ENCODE peak calls at places on chromosomes 7 and 10, in seven cellular contexts. Q is right lobe of liver, A is PC-9, N is thyroid gland, Y is pancreas, I is breast epithelium, M is ovary. H is an unnamed sample.

GRCh38 chr10:114328876-114329275 is 75.4 kb downstream of the AFAP1L2 start:
- DNase-seq in Q (no peak), A (no peak), N (peak; percentile 59), Y (no peak), I (no peak), M (no peak), H (no peak)

GRCh38 chr10:123021517-123021916 is 12.7 kb downstream of the ACADSB start:
- DNase-seq in Q (no peak), A (no peak), N (no peak), Y (no peak), I (no peak), M (no peak), H (no peak)

GRCh38 chr7:25894902-25895791 is 256.9 kb upstream of the NFE2L3 start:
- DNase-seq in Q (peak; percentile 75), A (peak; percentile 24), N (peak; percentile 49), Y (peak; percentile 70), I (peak; percentile 79), M (peak; percentile 77), H (peak; percentile 90)

GRCh38 chr10:96556003-96556402 is 30.8 kb downstream of the TM9SF3 start:
- DNase-seq in Q (no peak), A (no peak), N (peak; percentile 39), Y (no peak), I (no peak), M (no peak), H (no peak)

GRCh38 chr10:28849821-28850220 is 172.5 kb downstream of the BAMBI start:
- DNase-seq in Q (no peak), A (no peak), N (no peak), Y (no peak), I (no peak), M (no peak), H (no peak)

GRCh38 chr10:131804551-131805295 is 96.1 kb upstream of the PPP2R2D start:
- DNase-seq in Q (no peak), A (no peak), N (no peak), Y (no peak), I (no peak), M (no peak), H (no peak)

GRCh38 chr10:122648599-122649428 is 50.8 kb downstream of the C10orf120 start:
- DNase-seq in Q (no peak), A (peak; percentile 37), N (peak; percentile 50), Y (peak; percentile 45), I (no peak), M (no peak), H (no peak)

GRCh38 chr7:148809856-148810255 is 74.2 kb downstream of the EZH2 start:
- DNase-seq in Q (no peak), A (no peak), N (no peak), Y (no peak), I (no peak), M (no peak), H (no peak)

GRCh38 chr7:43479042-43479441 is 103.9 kb upstream of the STK17A start:
- DNase-seq in Q (no peak), A (no peak), N (no peak), Y (no peak), I (no peak), M (no peak), H (no peak)

GRCh38 chr7:140494877-140495276 is 15.6 kb upstream of the MKRN1 start:
- DNase-seq in Q (no peak), A (no peak), N (no peak), Y (no peak), I (no peak), M (no peak), H (no peak)

GRCh38 chr7:131511774-131512535 is 44.5 kb downstream of the PODXL start:
- DNase-seq in Q (no peak), A (no peak), N (no peak), Y (no peak), I (no peak), M (no peak), H (no peak)

GRCh38 chr10:77392851-77393250 is 244.8 kb downstream of the KCNMA1 start:
- DNase-seq in Q (no peak), A (peak; percentile 81), N (no peak), Y (no peak), I (peak; percentile 65), M (no peak), H (no peak)

GRCh38 chr7:68309806-68310205 is 1288.5 kb upstream of the AUTS2 start:
- DNase-seq in Q (no peak), A (no peak), N (no peak), Y (no peak), I (no peak), M (no peak), H (no peak)

GRCh38 chr10:22712246-22712958 is 2.0 kb downstream of the PIP4K2A start:
- DNase-seq in Q (no peak), A (no peak), N (no peak), Y (no peak), I (no peak), M (no peak), H (no peak)

GRCh38 chr7:17598846-17599245 is 300.4 kb downstream of the AHR start:
- DNase-seq in Q (no peak), A (no peak), N (no peak), Y (no peak), I (no peak), M (no peak), H (no peak)

GRCh38 chr7:118870187-118870586 is 645.7 kb downstream of the ANKRD7 start:
- DNase-seq in Q (no peak), A (no peak), N (no peak), Y (no peak), I (no peak), M (no peak), H (no peak)

GRCh38 chr7:7884855-7885254 is 83.7 kb upstream of the GLCCI1 start:
- DNase-seq in Q (no peak), A (no peak), N (no peak), Y (no peak), I (no peak), M (no peak), H (no peak)

GRCh38 chr7:17774248-17774647 is 166.0 kb downstream of the SNX13 start:
- DNase-seq in Q (no peak), A (no peak), N (no peak), Y (no peak), I (no peak), M (no peak), H (no peak)

GRCh38 chr10:45470098-45471012 is 96.3 kb downstream of the ALOX5 start:
- DNase-seq in Q (peak; percentile 53), A (peak; percentile 43), N (peak; percentile 41), Y (no peak), I (no peak), M (no peak), H (no peak)

GRCh38 chr10:59805043-59805442 is 51.8 kb upstream of the MRLN start:
- DNase-seq in Q (no peak), A (peak; percentile 8), N (peak; percentile 84), Y (peak; percentile 28), I (no peak), M (no peak), H (peak; percentile 58)

DNA sequence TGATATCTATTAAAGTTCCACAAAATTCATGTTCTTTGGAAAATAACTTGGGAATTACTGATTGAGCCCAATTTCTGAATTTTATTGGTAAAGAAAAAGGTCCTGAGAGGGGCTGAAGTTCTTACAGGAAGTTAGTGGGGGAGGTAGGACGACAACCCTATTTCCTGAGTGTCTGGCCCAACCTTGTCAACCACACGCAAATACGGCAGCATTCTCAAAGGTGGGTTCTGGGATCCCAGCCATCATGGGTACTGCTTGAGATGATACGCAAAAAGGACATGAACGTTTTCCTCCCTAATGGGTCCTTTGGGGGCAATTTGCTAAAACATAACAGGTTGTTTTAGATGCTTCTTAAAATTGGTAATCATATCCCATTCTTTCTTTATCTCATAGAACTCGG is 2.7 kb upstream of the PDCD4 start:
- DNase-seq in Q (no peak), A (no peak), N (no peak), Y (no peak), I (no peak), M (no peak), H (no peak)
- H3K4me1 ChIP-seq in Q (peaks cover 26% of the 10 kb centered on the region), A (peaks cover 34% of the 10 kb centered on the region), N (peaks cover 57% of the 10 kb centered on the region), Y (peaks cover 11% of the 10 kb centered on the region), I (no peaks in the 10 kb centered on the region), M (peaks cover 7% of the 10 kb centered on the region), H (no peaks in the 10 kb centered on the region)

DNA sequence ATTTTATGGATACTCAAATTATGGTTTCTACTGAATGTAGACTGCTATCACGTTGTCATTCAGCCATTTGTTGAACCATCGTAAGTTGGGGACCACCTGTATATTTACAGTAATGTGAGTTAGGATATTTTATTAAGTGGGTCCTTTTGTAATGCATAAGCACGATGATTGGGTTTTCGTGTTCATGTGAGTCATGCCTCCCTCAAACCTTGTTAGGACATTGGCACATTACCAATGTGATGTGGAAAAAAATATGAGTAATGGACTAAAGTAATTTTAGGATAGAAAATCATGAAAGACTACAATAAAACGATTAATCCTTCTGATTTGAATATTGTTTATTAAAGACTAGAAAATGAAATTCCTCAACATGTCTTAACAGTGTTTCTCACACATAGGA is 8.7 kb downstream of the SMC3 start:
- DNase-seq in Q (no peak), A (no peak), N (no peak), Y (no peak), I (no peak), M (no peak), H (no peak)
- H3K36me3 ChIP-seq in Q (peaks cover 10% of the 10 kb centered on the region), A (peaks cover 13% of the 10 kb centered on the region), N (peaks cover 27% of the 10 kb centered on the region), Y (peaks cover 6% of the 10 kb centered on the region), I (no peaks in the 10 kb centered on the region), M (no peaks in the 10 kb centered on the region), H (peaks cover 51% of the 10 kb centered on the region)

GRCh38 chr7:133861876-133862275 is 265.3 kb upstream of the LRGUK start:
- DNase-seq in Q (no peak), A (no peak), N (no peak), Y (no peak), I (no peak), M (no peak), H (no peak)
- H3K27me3 ChIP-seq in Q (no peaks in the 10 kb centered on the region), A (no peaks in the 10 kb centered on the region), N (no peaks in the 10 kb centered on the region), Y (no peaks in the 10 kb centered on the region), I (no peaks in the 10 kb centered on the region), M (no peaks in the 10 kb centered on the region), H (no peaks in the 10 kb centered on the region)

DNA sequence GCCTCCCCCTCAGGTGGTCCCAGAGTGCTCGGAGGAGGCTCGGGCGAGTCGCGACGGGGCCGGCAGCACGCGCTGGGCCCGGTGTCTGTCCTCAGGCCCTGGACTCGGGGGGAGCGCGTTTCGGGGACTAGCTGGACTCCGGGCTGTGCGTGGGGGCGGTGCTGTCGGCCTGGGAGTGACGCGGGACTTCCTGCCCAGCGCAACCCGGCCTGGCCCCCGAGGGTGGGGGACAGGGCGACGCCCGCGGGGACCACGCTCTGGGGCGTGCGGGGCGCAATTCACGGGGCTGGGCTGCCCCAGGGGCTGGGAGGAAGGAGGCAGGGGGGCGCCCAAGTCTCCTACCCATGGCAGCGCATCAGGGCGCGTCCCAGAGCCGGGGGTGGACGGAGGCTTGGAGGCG is 2.4 kb upstream of the VENTX start:
- DNase-seq in Q (no peak), A (no peak), N (no peak), Y (no peak), I (no peak), M (no peak), H (no peak)
- H3K4me1 ChIP-seq in Q (peaks cover 9% of the 10 kb centered on the region), A (no peaks in the 10 kb centered on the region), N (peaks cover 28% of the 10 kb centered on the region), Y (no peaks in the 10 kb centered on the region), I (peaks cover 7% of the 10 kb centered on the region), M (peaks cover 9% of the 10 kb centered on the region), H (peaks cover 28% of the 10 kb centered on the region)

H was measured in Peyer's patch.